ENCODE peak calls at places on chromosomes 6 and 20, in seven cellular contexts. Z is AG04450, T is HFF-Myc, G is pancreas, E is foreskin fibroblast, P is ovary, Q is stomach. M is an unnamed sample.
A peak's percentile ranks its signal among the peaks of the same experiment; 100 is the strongest.

GRCh38 chr6:159769470-159769869 is 7.6 kb downstream of the ACAT2 start:
- DNase-seq in Q (no peak), G (no peak), T (no peak), Z (no peak), P (no peak), E (no peak), M (no peak)

GRCh38 chr6:36387440-36388303 is at the start of gene ETV7:
- DNase-seq in Q (peak; percentile 63), E (no peak), Z (no peak), T (no peak), G (peak; percentile 21), P (peak; percentile 53), M (no peak)

GRCh38 chr6:111210074-111210729 is 122.9 kb downstream of the SLC16A10 start:
- DNase-seq in T (peak; percentile 49), Q (no peak), E (peak; percentile 27), P (no peak), Z (peak; percentile 16), G (no peak), M (peak; percentile 51)

GRCh38 chr20:8803065-8803464 is 265.8 kb upstream of the PLCB4 start:
- DNase-seq in G (no peak), E (no peak), T (no peak), Z (no peak), Q (no peak), P (no peak), M (no peak)

GRCh38 chr20:35615667-35616464 is at the start of gene SPAG4:
- DNase-seq in P (peak; percentile 99), Q (peak; percentile 100), Z (no peak), T (peak; percentile 99), E (peak; percentile 99), G (peak; percentile 100), M (peak; percentile 98)

GRCh38 chr6:48615041-48615440 is 504.0 kb upstream of the PTCHD4 start:
- DNase-seq in E (no peak), Q (no peak), Z (peak; percentile 3), T (no peak), P (no peak), G (no peak), M (no peak)

GRCh38 chr6:37990762-37991525 is 171.4 kb downstream of the ZFAND3 start:
- DNase-seq in P (peak; percentile 59), Z (peak; percentile 32), G (no peak), T (peak; percentile 65), E (peak; percentile 63), Q (no peak), M (peak; percentile 81)

GRCh38 chr20:17327185-17327780 is 100.4 kb downstream of the PCSK2 start:
- DNase-seq in T (no peak), G (no peak), P (no peak), Z (no peak), E (no peak), Q (no peak), M (no peak)

GRCh38 chr6:9606435-9607134 is 808.3 kb downstream of the TFAP2A start:
- DNase-seq in E (no peak), P (no peak), Q (no peak), G (no peak), Z (no peak), T (no peak), M (no peak)

GRCh38 chr6:111565316-111566221 is 40.1 kb downstream of the TRAF3IP2 start:
- DNase-seq in E (no peak), Q (no peak), T (no peak), Z (no peak), G (no peak), P (no peak), M (no peak)

GRCh38 chr6:48032156-48032555 is 78.8 kb downstream of the PTCHD4 start:
- DNase-seq in E (peak; percentile 55), Q (no peak), P (no peak), G (no peak), T (peak; percentile 32), Z (peak; percentile 11), M (peak; percentile 61)

GRCh38 chr20:51118985-51119527 is 96.1 kb upstream of the KCNG1 start:
- DNase-seq in Q (no peak), T (no peak), G (no peak), P (no peak), E (no peak), Z (no peak), M (no peak)

GRCh38 chr20:2476742-2477615 is 6.4 kb upstream of the SNRPB start:
- DNase-seq in Z (no peak), P (no peak), T (no peak), G (no peak), Q (no peak), E (no peak), M (no peak)

GRCh38 chr6:7730852-7731251 is 5.0 kb downstream of the BMP6 start:
- DNase-seq in E (peak; percentile 60), T (no peak), Z (peak; percentile 45), Q (no peak), P (no peak), G (no peak), M (peak; percentile 22)

GRCh38 chr20:48295445-48295903 is 510.2 kb upstream of the SULF2 start:
- DNase-seq in E (peak; percentile 93), Q (no peak), G (no peak), P (peak; percentile 49), T (peak; percentile 96), Z (peak; percentile 79), M (peak; percentile 91)

GRCh38 chr20:50762045-50762422 is 30.7 kb downstream of the PARD6B start:
- DNase-seq in Q (no peak), T (no peak), P (no peak), Z (no peak), G (no peak), E (no peak), M (no peak)

GRCh38 chr6:82237013-82237412 is 10.5 kb downstream of the IBTK start:
- DNase-seq in G (no peak), P (no peak), Q (no peak), Z (no peak), E (no peak), T (no peak), M (no peak)

GRCh38 chr20:7272512-7272911 is 505.0 kb downstream of the BMP2 start:
- DNase-seq in Q (no peak), T (no peak), P (no peak), G (no peak), E (no peak), Z (no peak), M (peak; percentile 26)

GRCh38 chr20:58640446-58640845 is 10.6 kb upstream of the STX16 start:
- DNase-seq in P (no peak), Q (no peak), T (no peak), Z (no peak), E (no peak), G (no peak), M (peak; percentile 59)

GRCh38 chr6:7727951-7728854 is 2.3 kb downstream of the BMP6 start:
- DNase-seq in Z (no peak), E (no peak), T (no peak), G (no peak), Q (no peak), P (peak; percentile 25), M (no peak)

GRCh38 chr6:138107752-138108592 is 753 bp upstream of the PERP start:
- DNase-seq in P (peak; percentile 24), Q (peak; percentile 70), T (no peak), G (peak; percentile 53), Z (no peak), E (no peak), M (no peak)

GRCh38 chr20:34708621-34709043 is 4.5 kb downstream of the TP53INP2 start:
- DNase-seq in G (peak; percentile 23), Z (no peak), Q (peak; percentile 48), T (no peak), P (peak; percentile 73), E (peak; percentile 50), M (no peak)

GRCh38 chr6:84019812-84020211 is 13.8 kb upstream of the MRAP2 start:
- DNase-seq in T (no peak), Q (no peak), G (no peak), E (no peak), Z (no peak), P (no peak), M (no peak)

DNA sequence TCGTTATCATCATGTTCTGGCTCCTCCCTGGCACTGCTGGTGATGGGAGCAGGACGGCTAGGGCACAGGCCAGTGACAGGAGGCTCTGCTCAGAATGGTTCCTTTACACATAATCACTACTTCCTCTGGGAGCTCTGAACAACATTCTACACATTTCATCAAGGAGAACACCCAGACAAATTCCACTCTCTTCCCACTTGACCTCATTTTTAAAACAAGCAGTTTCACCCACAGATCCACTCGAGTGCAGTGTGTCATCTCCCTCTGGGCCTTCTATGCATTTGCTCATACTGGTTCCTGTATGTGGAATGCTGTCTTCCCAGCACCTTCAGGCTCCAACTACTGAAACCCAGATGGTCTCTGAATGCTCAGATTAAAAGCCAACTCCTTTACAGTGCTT is 84.8 kb downstream of the ELOVL5 start:
- DNase-seq in G (no peak), E (peak; percentile 41), T (no peak), Z (peak; percentile 8), Q (no peak), P (no peak), M (no peak)
- H3K4me3 ChIP-seq in G (no peak overlapping the region), E (no peak overlapping the region), T (no peak overlapping the region), Z (no peak overlapping the region), Q (no peak overlapping the region), P (no peak overlapping the region), M (no peak overlapping the region)

GRCh38 chr20:54201268-54201846 is 6.5 kb upstream of the PFDN4 start:
- DNase-seq in E (no peak), T (no peak), P (no peak), Q (no peak), G (no peak), Z (no peak), M (no peak)

GRCh38 chr20:54197621-54198604 is 10.0 kb upstream of the PFDN4 start:
- DNase-seq in Q (no peak), G (no peak), P (no peak), E (peak; percentile 73), Z (no peak), T (peak; percentile 56), M (peak; percentile 54)

GRCh38 chr20:54199283-54199682 is 8.6 kb upstream of the PFDN4 start:
- DNase-seq in E (no peak), Z (no peak), Q (no peak), T (no peak), P (no peak), G (no peak), M (no peak)

GRCh38 chr20:54200487-54201267 is 7.2 kb upstream of the PFDN4 start:
- DNase-seq in T (no peak), Q (no peak), E (no peak), P (no peak), Z (no peak), G (no peak), M (no peak)

GRCh38 chr20:54199721-54200176 is 8.1 kb upstream of the PFDN4 start:
- DNase-seq in Z (peak; percentile 56), P (peak; percentile 72), Q (peak; percentile 81), E (peak; percentile 63), G (peak; percentile 54), T (peak; percentile 63), M (peak; percentile 61)
- TF ChIP-seq CTCF in Z (peak; percentile 97), P (peak; percentile 28), Q (peak; percentile 77), E (peak; percentile 92), G (peak; percentile 59), T (peak; percentile 93), M (peak; percentile 92)

GRCh38 chr6:156131221-156131903 is 645.8 kb upstream of the ARID1B start:
- DNase-seq in Q (no peak), T (no peak), E (no peak), G (no peak), Z (no peak), P (no peak), M (no peak)
- H3K4me3 ChIP-seq in Q (no peak overlapping the region), T (no peak overlapping the region), E (no peak overlapping the region), G (no peak overlapping the region), Z (no peak overlapping the region), P (no peak overlapping the region), M (no peak overlapping the region)

DNA sequence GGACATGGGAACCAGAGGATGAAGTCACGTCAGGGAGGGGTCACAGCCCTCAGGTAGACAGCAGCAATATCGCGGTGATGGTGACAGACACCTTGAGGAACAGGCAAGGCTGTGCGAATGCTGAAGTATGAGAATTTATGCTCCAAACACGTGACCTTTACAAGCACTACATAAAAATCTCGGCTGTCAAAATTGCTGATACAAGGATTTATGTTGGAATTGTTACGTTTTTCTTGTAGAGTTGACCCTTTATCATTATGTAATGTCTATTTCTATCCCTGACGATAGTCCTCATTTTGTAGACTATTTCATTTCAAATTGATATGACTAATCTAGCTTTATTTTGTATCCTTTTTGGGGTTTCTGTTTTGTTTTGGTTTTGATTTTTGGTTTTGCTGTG is 311.1 kb downstream of the C6orf118 start:
- DNase-seq in E (no peak), Q (no peak), G (no peak), T (no peak), Z (no peak), P (no peak), M (no peak)
- TF ChIP-seq CTCF in E (no peak), Q (no peak), G (no peak), T (no peak), Z (no peak), P (no peak), M (no peak)